ENCODE peak calls at places on chromosomes 16 and 17, in ten cellular contexts. J, V, F, P, M, L, A, X, D and H are unnamed samples.

GRCh38 chr16:29151317-29151716 is 166.5 kb downstream of the LAT start:
- DNase-seq in A (no peak), V (no peak), J (no peak), L (no peak), P (no peak), F (no peak), D (no peak), X (no peak), M (no peak), H (no peak)

GRCh38 chr17:62180772-62181171 is 115.7 kb upstream of the MED13 start:
- DNase-seq in L (no peak), V (no peak), F (no peak), P (no peak), D (no peak), A (no peak), J (no peak), M (no peak), X (no peak), H (no peak)

GRCh38 chr16:81237282-81237681 is 1.2 kb upstream of the BCO1 start:
- DNase-seq in X (peak), M (no peak), L (peak), D (no peak), P (no peak), F (peak), V (no peak), A (no peak), J (peak), H (peak)

GRCh38 chr17:75931062-75931461 is 9.8 kb downstream of the FBF1 start:
- DNase-seq in D (no peak), A (no peak), V (no peak), F (no peak), M (no peak), X (no peak), L (no peak), P (no peak), J (no peak), H (no peak)

GRCh38 chr17:66331038-66331816 is 28.8 kb downstream of the PRKCA start:
- DNase-seq in L (no peak), D (no peak), M (no peak), P (no peak), X (no peak), J (no peak), A (no peak), F (no peak), V (no peak), H (no peak)

GRCh38 chr16:67415872-67416793 is at the start of gene ZDHHC1:
- DNase-seq in L (peak), J (peak), M (peak), A (peak), X (peak), P (peak), F (peak), D (no peak), V (no peak), H (peak)

GRCh38 chr16:50153648-50154368 is 702 bp downstream of the TENT4B start:
- DNase-seq in D (no peak), V (no peak), L (peak), F (no peak), X (peak), M (peak), A (peak), J (no peak), P (no peak), H (no peak)

GRCh38 chr16:48133455-48134226 is 22.2 kb downstream of the ABCC12 start:
- DNase-seq in J (peak), D (no peak), A (no peak), P (no peak), V (no peak), M (no peak), F (peak), X (no peak), L (no peak), H (no peak)

GRCh38 chr16:2507679-2508064 is 6.1 kb upstream of the ATP6V0C start:
- DNase-seq in D (no peak), F (no peak), M (no peak), L (peak), J (peak), P (no peak), X (no peak), V (no peak), A (no peak), H (no peak)

GRCh38 chr17:75832164-75832651 is 12.0 kb downstream of the UNC13D start:
- DNase-seq in J (peak), M (no peak), L (no peak), F (no peak), P (peak), V (no peak), D (no peak), A (no peak), X (peak), H (peak)

GRCh38 chr17:64941045-64941444 is 21.8 kb upstream of the LRRC37A3 start:
- DNase-seq in J (no peak), M (no peak), F (no peak), L (no peak), A (no peak), X (no peak), D (no peak), P (no peak), V (no peak), H (no peak)

GRCh38 chr17:64940055-64940454 is 20.8 kb upstream of the LRRC37A3 start:
- DNase-seq in P (no peak), M (no peak), A (no peak), F (no peak), J (no peak), D (no peak), V (no peak), X (no peak), L (no peak), H (no peak)

GRCh38 chr17:64938290-64938689 is 19.0 kb upstream of the LRRC37A3 start:
- DNase-seq in D (no peak), X (no peak), M (no peak), F (no peak), A (no peak), L (no peak), V (no peak), P (no peak), J (no peak), H (no peak)

GRCh38 chr17:64941761-64942160 is 22.5 kb upstream of the LRRC37A3 start:
- DNase-seq in J (no peak), P (no peak), V (no peak), F (no peak), X (no peak), M (no peak), D (no peak), L (no peak), A (no peak), H (no peak)

DNA sequence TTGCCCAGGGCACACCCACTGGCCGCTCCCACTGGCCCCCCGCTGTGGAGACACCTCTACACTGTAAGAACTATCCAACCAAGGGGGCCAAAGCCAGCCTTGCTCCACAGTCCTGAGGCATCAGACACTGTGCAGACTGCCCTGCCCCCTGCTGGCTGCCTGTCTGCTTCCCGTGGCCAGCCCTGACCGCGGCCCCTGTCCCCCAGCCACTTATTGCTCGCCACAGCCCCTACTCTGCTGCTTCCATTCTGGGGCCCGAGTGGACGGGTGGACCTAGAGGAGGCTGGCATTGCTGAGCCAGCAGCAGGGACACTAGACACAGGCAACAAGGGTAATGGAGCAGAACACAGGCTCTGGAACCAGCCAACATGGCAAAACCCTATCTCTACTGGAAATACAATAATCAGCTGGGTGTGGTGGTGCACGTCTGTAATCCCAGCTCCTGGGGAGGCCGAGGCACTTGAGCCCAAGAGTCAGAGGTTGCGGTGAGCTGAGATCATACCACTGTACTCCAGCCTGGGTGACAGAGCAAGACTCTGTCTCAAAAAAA is 19.7 kb upstream of the LRRC37A3 start:
- DNase-seq in A (peak), D (peak), J (peak), M (peak), L (peak), P (peak), V (no peak), X (peak), F (no peak), H (peak)
- TF ChIP-seq CTCF in A (peak), D (peak), J (no peak), M (peak), L (peak), P (peak), V (peak), X (peak), F (no peak), H (peak)

GRCh38 chr16:53744449-53744848 is 40.5 kb downstream of the FTO start:
- DNase-seq in L (no peak), F (peak), X (no peak), P (no peak), J (no peak), V (no peak), A (peak), D (no peak), M (no peak), H (no peak)

GRCh38 chr16:53743149-53743566 is 39.2 kb downstream of the FTO start:
- DNase-seq in J (no peak), F (no peak), L (no peak), X (peak), D (no peak), M (peak), V (no peak), P (no peak), A (no peak), H (peak)

GRCh38 chr16:53745753-53746258 is 41.9 kb downstream of the FTO start:
- DNase-seq in V (no peak), A (no peak), X (no peak), P (no peak), F (no peak), D (no peak), L (no peak), J (no peak), M (no peak), H (peak)

GRCh38 chr16:53741546-53741945 is 37.6 kb downstream of the FTO start:
- DNase-seq in V (no peak), F (no peak), M (no peak), X (no peak), P (no peak), L (no peak), D (no peak), A (no peak), J (no peak), H (no peak)

DNA sequence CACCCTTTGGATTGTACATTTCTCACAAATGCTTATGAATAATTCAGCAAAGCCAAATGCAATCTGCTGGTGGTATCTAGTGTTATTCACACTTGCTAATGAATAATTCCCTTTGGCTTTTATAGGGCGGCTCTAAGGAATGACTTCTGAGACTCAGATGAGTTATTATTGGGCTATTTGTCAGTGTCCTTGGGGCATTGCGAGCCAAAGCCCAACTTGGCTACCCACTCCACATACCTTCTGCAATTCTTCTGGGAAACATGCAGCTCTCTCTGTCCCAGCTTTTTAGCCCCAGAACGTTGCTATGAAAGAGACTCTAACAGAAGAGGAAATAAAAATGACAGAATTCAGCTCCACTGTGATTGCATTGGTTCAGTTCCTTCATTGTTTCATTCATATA is 41.2 kb downstream of the FTO start:
- DNase-seq in X (no peak), F (peak), D (no peak), V (no peak), P (no peak), A (no peak), M (no peak), L (no peak), J (no peak), H (peak)
- H3K4me3 ChIP-seq in X (no peak), F (no peak), D (no peak), V (no peak), P (no peak), A (no peak), M (no peak), L (no peak), J (no peak), H (no peak)

GRCh38 chr16:5502467-5502869 is 404.9 kb upstream of the EEF2KMT start:
- DNase-seq in J (no peak), X (no peak), F (no peak), L (no peak), M (peak), V (no peak), D (peak), P (no peak), A (no peak), H (no peak)
- TF ChIP-seq CTCF in J (no peak), X (no peak), F (no peak), L (peak), M (peak), V (no peak), D (peak), P (no peak), A (peak), H (no peak)

GRCh38 chr16:52526429-52526828 is 20.5 kb downstream of the TOX3 start:
- DNase-seq in A (no peak), V (no peak), F (no peak), P (no peak), J (no peak), D (no peak), L (no peak), X (no peak), M (peak), H (no peak)
- H3K4me3 ChIP-seq in A (no peak), V (no peak), F (no peak), P (no peak), J (no peak), D (peak), L (no peak), X (no peak), M (peak), H (no peak)

GRCh38 chr17:57522436-57523005 is 222.6 kb downstream of the CCDC182 start:
- DNase-seq in D (no peak), F (no peak), J (no peak), X (no peak), M (no peak), P (no peak), A (no peak), V (no peak), L (no peak), H (no peak)
- TF ChIP-seq CTCF in D (no peak), F (no peak), J (no peak), X (no peak), M (no peak), P (no peak), A (no peak), V (no peak), L (no peak), H (no peak)

DNA sequence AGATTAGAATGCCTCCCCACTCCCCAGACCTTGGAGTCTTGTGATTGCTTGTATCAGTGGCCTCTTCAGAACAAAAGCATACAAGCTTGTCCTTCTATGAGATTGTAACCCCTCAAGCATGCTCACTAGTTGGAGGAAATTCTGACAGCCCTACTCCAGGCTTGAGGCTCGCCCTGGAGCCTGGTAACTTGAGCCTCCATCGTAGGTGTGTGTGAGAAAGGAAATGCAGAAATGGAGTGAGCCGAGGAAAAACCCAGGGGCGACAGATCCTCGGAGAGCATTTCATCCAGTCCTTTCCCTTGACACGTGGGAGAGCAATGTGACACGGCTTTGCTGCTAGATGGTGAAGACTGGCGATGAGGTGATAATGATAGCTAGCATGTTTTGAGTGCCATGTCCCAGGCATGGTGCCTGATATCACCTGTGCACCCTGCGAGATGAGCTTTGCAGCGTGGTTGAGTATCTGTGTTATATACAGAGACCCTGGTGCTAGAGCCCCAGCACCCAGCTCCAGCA is 31.3 kb downstream of the GNAO1 start:
- DNase-seq in X (no peak), F (no peak), M (no peak), P (no peak), D (no peak), A (no peak), V (no peak), L (no peak), J (no peak), H (no peak)
- H3K4me3 ChIP-seq in X (no peak), F (no peak), M (no peak), P (no peak), D (no peak), A (no peak), V (no peak), L (no peak), J (no peak), H (no peak)

GRCh38 chr16:82368041-82368440 is 198.0 kb upstream of the MPHOSPH6 start:
- DNase-seq in J (peak), L (peak), P (peak), M (peak), D (no peak), A (no peak), V (no peak), X (peak), F (peak), H (peak)
- TF ChIP-seq CTCF in J (no peak), L (peak), P (peak), M (peak), D (peak), A (peak), V (peak), X (peak), F (no peak), H (no peak)